ENCODE peak calls at places on chromosomes 13 and 19, in five cellular contexts. I, Q, Z, V and W are unnamed samples.
A peak's percentile ranks its signal among the peaks of the same experiment; 100 is the strongest.

GRCh38 chr19:1855828-1856255 is 7.5 kb downstream of the KLF16 start:
- DNase-seq in V (peak; percentile 33), Z (no peak), I (no peak), Q (peak; percentile 62), W (no peak)

GRCh38 chr13:50712469-50712868 is 131.0 kb downstream of the DLEU7 start:
- DNase-seq in Z (no peak), I (no peak), V (no peak), Q (no peak), W (no peak)

GRCh38 chr13:41658057-41658642 is 200.8 kb downstream of the RGCC start:
- DNase-seq in Q (no peak), Z (no peak), I (no peak), V (no peak), W (no peak)

GRCh38 chr19:45117167-45117594 is 24.2 kb downstream of the PPP1R37 start:
- DNase-seq in Q (peak; percentile 58), I (no peak), Z (no peak), V (peak; percentile 58), W (no peak)

GRCh38 chr13:77386880-77387606 is 60.1 kb upstream of the MYCBP2 start:
- DNase-seq in V (no peak), Q (no peak), I (no peak), Z (peak; percentile 76), W (no peak)

GRCh38 chr13:60591348-60591747 is 194.3 kb downstream of the TDRD3 start:
- DNase-seq in Z (peak; percentile 62), V (no peak), I (no peak), Q (no peak), W (peak; percentile 29)

GRCh38 chr19:33292595-33293254 is 9.6 kb downstream of the CEBPA start:
- DNase-seq in Q (peak; percentile 43), Z (peak; percentile 21), I (no peak), V (no peak), W (peak; percentile 60)

GRCh38 chr13:59776924-59777690 is 386.6 kb downstream of the DIAPH3 start:
- DNase-seq in Q (no peak), Z (peak; percentile 86), V (no peak), I (no peak), W (peak; percentile 16)

GRCh38 chr13:24503376-24503690 is 9.2 kb downstream of the PARP4 start:
- DNase-seq in V (no peak), Z (no peak), Q (no peak), I (no peak), W (no peak)

GRCh38 chr19:53906211-53907192 is 2.6 kb upstream of the CACNG7 start:
- DNase-seq in V (peak; percentile 34), I (peak; percentile 61), Q (peak; percentile 59), Z (peak; percentile 39), W (no peak)

GRCh38 chr19:51710163-51710562 is 13.6 kb downstream of the HAS1 start:
- DNase-seq in I (no peak), Z (no peak), Q (no peak), V (no peak), W (no peak)

GRCh38 chr13:110942248-110942981 is 27.5 kb upstream of the ANKRD10 start:
- DNase-seq in Z (no peak), I (no peak), V (peak; percentile 25), Q (no peak), W (no peak)

GRCh38 chr19:57063070-57063469 is 56.7 kb upstream of the USP29 start:
- DNase-seq in V (no peak), Q (no peak), Z (no peak), I (no peak), W (no peak)

GRCh38 chr13:84439108-84439507 is 556.8 kb upstream of the SLITRK1 start:
- DNase-seq in I (no peak), Z (no peak), Q (no peak), V (no peak), W (no peak)

GRCh38 chr19:15124572-15125231 is 17.5 kb downstream of the SYDE1 start:
- DNase-seq in Q (peak; percentile 21), V (no peak), I (peak; percentile 45), Z (no peak), W (no peak)

GRCh38 chr13:77316430-77316829 is 10.5 kb downstream of the MYCBP2 start:
- DNase-seq in I (no peak), Z (no peak), V (no peak), Q (no peak), W (no peak)

GRCh38 chr19:45973564-45974338 is at the start of gene NOVA2:
- DNase-seq in V (no peak), I (peak; percentile 92), Q (peak; percentile 86), Z (peak; percentile 48), W (no peak)

GRCh38 chr13:23391752-23392151 is 41.8 kb downstream of the SACS start:
- DNase-seq in I (no peak), V (no peak), Z (peak; percentile 24), Q (no peak), W (no peak)

GRCh38 chr19:49710372-49710951 is 19.5 kb downstream of the CPT1C start:
- DNase-seq in V (no peak), Z (peak; percentile 72), I (no peak), Q (no peak), W (no peak)

GRCh38 chr13:40389081-40389641 is 277.3 kb downstream of the FOXO1 start:
- DNase-seq in Q (peak; percentile 68), V (peak; percentile 39), Z (no peak), I (no peak), W (no peak)

GRCh38 chr13:107210216-107211010 is 642.5 kb upstream of the ARGLU1 start:
- DNase-seq in Z (no peak), I (no peak), Q (no peak), V (no peak), W (no peak)

GRCh38 chr13:61880576-61881283 is 465.1 kb upstream of the PCDH20 start:
- DNase-seq in Z (peak; percentile 33), Q (peak; percentile 90), V (no peak), I (no peak), W (no peak)

GRCh38 chr19:29508181-29508580 is 17.6 kb upstream of the VSTM2B start:
- DNase-seq in I (no peak), Z (no peak), V (no peak), Q (no peak), W (no peak)